ENCODE peak calls at places on chromosomes 5 and 9, in eight cellular contexts. C is upper lobe of left lung, I is tibial nerve, T is HAP-1, Q is OCI-LY7, H is keratinocyte, B is neural progenitor cell, P is aorta. L is an unnamed sample.

GRCh38 chr9:72041775-72042194 is 18.6 kb downstream of the C9orf57 start:
- DNase-seq in I (no peak), T (no peak), Q (no peak), H (peak; percentile 19), B (no peak), P (peak; percentile 85), C (no peak), L (no peak)

GRCh38 chr9:969693-970309 is 6.7 kb upstream of the DMRT3 start:
- DNase-seq in T (no peak), C (peak; percentile 61), Q (no peak), I (no peak), H (no peak), P (no peak), B (peak; percentile 50), L (no peak)

GRCh38 chr5:76457685-76458491 is 54.8 kb downstream of the IQGAP2 start:
- DNase-seq in H (no peak), P (no peak), C (no peak), Q (no peak), B (no peak), I (no peak), T (no peak), L (no peak)

GRCh38 chr5:34842554-34842953 is 3.6 kb downstream of the TTC23L start:
- DNase-seq in I (no peak), P (no peak), H (no peak), Q (no peak), C (no peak), B (no peak), T (no peak), L (no peak)

GRCh38 chr5:137192293-137192743 is 306.8 kb downstream of the SPOCK1 start:
- DNase-seq in H (no peak), I (no peak), P (no peak), B (no peak), T (no peak), C (no peak), Q (no peak), L (no peak)

GRCh38 chr5:43702815-43703214 is 99.8 kb downstream of the NNT start:
- DNase-seq in P (no peak), H (no peak), B (peak; percentile 17), C (no peak), I (no peak), T (no peak), Q (no peak), L (no peak)

GRCh38 chr5:82641362-82641988 is 363.3 kb upstream of the RPS23 start:
- DNase-seq in I (peak; percentile 66), H (peak; percentile 17), T (peak; percentile 76), P (peak; percentile 72), B (peak; percentile 67), Q (peak; percentile 28), C (no peak), L (no peak)

GRCh38 chr5:175444060-175444904 is at the start of gene DRD1:
- DNase-seq in B (peak; percentile 85), T (no peak), C (peak; percentile 94), Q (peak; percentile 17), P (peak; percentile 88), I (no peak), H (no peak), L (no peak)

GRCh38 chr9:134717793-134718645 is 76.4 kb downstream of the COL5A1 start:
- DNase-seq in I (no peak), T (no peak), P (no peak), C (peak; percentile 74), Q (no peak), H (no peak), B (no peak), L (no peak)

GRCh38 chr5:6734781-6735180 is 21.5 kb downstream of the TENT4A start:
- DNase-seq in I (no peak), B (no peak), C (no peak), H (no peak), T (no peak), P (peak; percentile 21), Q (no peak), L (no peak)

GRCh38 chr9:74666625-74667316 is 169.6 kb downstream of the RORB start:
- DNase-seq in H (no peak), B (no peak), C (no peak), I (no peak), Q (no peak), P (no peak), T (no peak), L (no peak)

GRCh38 chr9:93668261-93668871 is 92.0 kb downstream of the PHF2 start:
- DNase-seq in I (peak; percentile 10), H (no peak), C (peak; percentile 75), B (peak; percentile 53), Q (no peak), P (no peak), T (no peak), L (no peak)

GRCh38 chr5:177128551-177128976 is 5.0 kb upstream of the NSD1 start:
- DNase-seq in P (peak; percentile 58), Q (no peak), I (no peak), H (no peak), B (no peak), T (no peak), C (no peak), L (no peak)

GRCh38 chr9:135759676-135760300 is 57.8 kb downstream of the KCNT1 start:
- DNase-seq in I (no peak), P (no peak), Q (no peak), C (peak; percentile 63), B (no peak), T (no peak), H (no peak), L (no peak)

GRCh38 chr9:7735311-7735710 is 64.3 kb downstream of the DMAC1 start:
- DNase-seq in T (peak; percentile 92), B (no peak), P (no peak), C (no peak), Q (no peak), I (no peak), H (no peak), L (no peak)

GRCh38 chr5:124894541-124894940 is 148.1 kb upstream of the ZNF608 start:
- DNase-seq in T (no peak), B (no peak), I (no peak), Q (no peak), P (no peak), C (no peak), H (no peak), L (no peak)

GRCh38 chr5:135491552-135492318 is 39.6 kb upstream of the TIFAB start:
- DNase-seq in I (no peak), H (peak; percentile 78), Q (no peak), T (no peak), P (no peak), C (peak; percentile 84), B (peak; percentile 79), L (no peak)

GRCh38 chr5:137743031-137743640 is 7.2 kb upstream of the KLHL3 start:
- DNase-seq in B (peak; percentile 86), C (no peak), P (no peak), H (peak; percentile 33), I (no peak), T (peak; percentile 66), Q (peak; percentile 73), L (no peak)

GRCh38 chr5:172150514-172151425 is 37.3 kb downstream of the STK10 start:
- DNase-seq in B (no peak), C (no peak), P (peak; percentile 80), T (no peak), Q (no peak), H (no peak), I (no peak), L (no peak)

DNA sequence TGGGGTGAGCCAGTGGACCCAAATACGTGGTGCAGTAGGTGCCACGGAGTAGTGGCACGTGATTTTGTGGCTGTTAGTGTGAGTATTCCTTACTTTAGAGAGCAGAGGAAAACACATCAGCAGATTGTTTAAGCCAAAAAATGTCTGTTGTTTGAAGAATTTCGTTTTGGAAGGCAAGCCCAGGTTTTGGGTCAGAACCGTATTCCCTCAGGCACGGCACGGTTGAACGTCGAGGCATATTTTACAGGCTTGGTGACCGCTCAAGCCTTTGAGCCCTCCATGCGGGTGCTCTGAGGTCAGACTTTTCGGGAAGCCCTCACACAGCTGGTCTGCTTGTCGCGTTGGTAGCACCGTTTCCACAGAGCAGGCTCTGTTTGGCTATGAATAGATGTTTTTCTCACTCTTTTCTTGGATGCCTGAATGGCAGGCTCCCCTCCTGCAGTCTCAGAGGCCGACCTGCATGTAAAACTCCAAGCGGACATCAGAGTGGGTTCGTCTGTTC is 27.2 kb downstream of the NEK6 start:
- DNase-seq in B (no peak), T (no peak), H (no peak), P (no peak), Q (no peak), C (no peak), I (peak; percentile 51), L (no peak)
- H3K4me1 ChIP-seq in B (peaks cover 25% of the 10 kb centered on the region), T (no peaks in the 10 kb centered on the region), H (peaks cover 13% of the 10 kb centered on the region), P (no peaks in the 10 kb centered on the region), Q (peaks cover 26% of the 10 kb centered on the region), C (peaks cover 71% of the 10 kb centered on the region), I (peaks cover 71% of the 10 kb centered on the region), L (peaks cover 18% of the 10 kb centered on the region)

GRCh38 chr5:78624992-78625391 is 23.6 kb downstream of the LHFPL2 start:
- DNase-seq in Q (no peak), T (no peak), I (no peak), C (no peak), P (no peak), B (no peak), H (no peak), L (no peak)

GRCh38 chr5:78626009-78626571 is 22.5 kb downstream of the LHFPL2 start:
- DNase-seq in H (no peak), B (no peak), I (no peak), C (no peak), P (no peak), T (no peak), Q (no peak), L (no peak)

GRCh38 chr5:78627766-78628165 is 20.8 kb downstream of the LHFPL2 start:
- DNase-seq in B (no peak), T (no peak), H (no peak), C (no peak), P (no peak), Q (no peak), I (no peak), L (no peak)

GRCh38 chr5:78628260-78629024 is 20.1 kb downstream of the LHFPL2 start:
- DNase-seq in B (peak; percentile 18), H (no peak), Q (no peak), T (no peak), I (no peak), P (no peak), C (no peak), L (no peak)

GRCh38 chr5:78627175-78627574 is 21.4 kb downstream of the LHFPL2 start:
- DNase-seq in P (no peak), B (no peak), Q (no peak), H (no peak), T (no peak), C (no peak), I (no peak), L (no peak)
- H3K4me1 ChIP-seq in P (no peaks in the 10 kb centered on the region), B (peaks cover 21% of the 10 kb centered on the region), Q (no peaks in the 10 kb centered on the region), H (no peaks in the 10 kb centered on the region), T (no peaks in the 10 kb centered on the region), C (no peaks in the 10 kb centered on the region), I (peaks cover 5% of the 10 kb centered on the region), L (no peaks in the 10 kb centered on the region)

GRCh38 chr9:28082671-28083070 is 509.4 kb upstream of the C9orf72 start:
- DNase-seq in T (no peak), C (no peak), B (no peak), Q (no peak), I (no peak), H (no peak), P (no peak), L (no peak)

GRCh38 chr9:28086881-28087280 is 513.6 kb upstream of the C9orf72 start:
- DNase-seq in C (no peak), I (no peak), P (no peak), H (no peak), T (no peak), B (no peak), Q (no peak), L (no peak)
- H3K4me1 ChIP-seq in C (no peaks in the 10 kb centered on the region), I (no peaks in the 10 kb centered on the region), P (no peaks in the 10 kb centered on the region), H (peaks cover 5% of the 10 kb centered on the region), T (no peaks in the 10 kb centered on the region), B (no peaks in the 10 kb centered on the region), Q (no peaks in the 10 kb centered on the region), L (no peaks in the 10 kb centered on the region)

GRCh38 chr5:42490836-42491235 is 67.6 kb downstream of the GHR start:
- DNase-seq in Q (no peak), I (no peak), T (no peak), C (no peak), B (no peak), P (no peak), H (no peak), L (no peak)
- H3K4me1 ChIP-seq in Q (no peaks in the 10 kb centered on the region), I (peaks cover 3% of the 10 kb centered on the region), T (no peaks in the 10 kb centered on the region), C (no peaks in the 10 kb centered on the region), B (peaks cover 5% of the 10 kb centered on the region), P (no peaks in the 10 kb centered on the region), H (peaks cover 19% of the 10 kb centered on the region), L (no peaks in the 10 kb centered on the region)